ENCODE peak calls at places on chromosomes 6 and 20, in seven cellular contexts. X, P, B, U, G, C and Y are unnamed samples.

GRCh38 chr6:72653032-72653431 is 31.2 kb downstream of the KCNQ5 start:
- DNase-seq in X (no peak), B (no peak), P (no peak), U (no peak), C (no peak), G (no peak), Y (no peak)

GRCh38 chr20:37413354-37413753 is 67.4 kb downstream of the SRC start:
- DNase-seq in C (no peak), G (no peak), X (no peak), P (no peak), U (no peak), B (no peak), Y (no peak)

GRCh38 chr6:41922154-41922553 is 855 bp downstream of the BYSL start:
- DNase-seq in G (no peak), X (no peak), B (no peak), U (no peak), P (peak; percentile 39), C (no peak), Y (no peak)

GRCh38 chr6:89675949-89676753 is 37.6 kb upstream of the LYRM2 start:
- DNase-seq in X (no peak), B (peak; percentile 84), G (no peak), P (peak; percentile 23), C (no peak), U (no peak), Y (no peak)

GRCh38 chr6:166561766-166562165 is 24.7 kb downstream of the RAMACL start:
- DNase-seq in C (no peak), P (peak; percentile 76), X (no peak), U (no peak), G (no peak), B (peak; percentile 36), Y (no peak)

GRCh38 chr6:71482742-71483141 is 194.1 kb downstream of the OGFRL1 start:
- DNase-seq in B (no peak), X (no peak), C (no peak), G (no peak), U (no peak), P (no peak), Y (no peak)

GRCh38 chr20:54098044-54098443 is 27.6 kb upstream of the BCAS1 start:
- DNase-seq in X (no peak), U (no peak), B (no peak), P (no peak), G (no peak), C (no peak), Y (no peak)

GRCh38 chr6:55794136-55794812 is 81.1 kb downstream of the BMP5 start:
- DNase-seq in G (no peak), P (peak; percentile 69), X (no peak), C (no peak), U (no peak), B (peak; percentile 70), Y (no peak)

GRCh38 chr20:4086771-4087677 is 71.7 kb upstream of the RNF24 start:
- DNase-seq in B (no peak), C (no peak), G (peak; percentile 79), X (no peak), U (peak; percentile 28), P (no peak), Y (no peak)

GRCh38 chr6:78340755-78341154 is 526.6 kb upstream of the IRAK1BP1 start:
- DNase-seq in U (no peak), G (no peak), X (no peak), P (no peak), B (no peak), C (no peak), Y (no peak)

GRCh38 chr6:111841822-111842221 is 31.4 kb downstream of the FYN start:
- DNase-seq in X (no peak), C (no peak), P (no peak), B (peak; percentile 76), G (no peak), U (no peak), Y (no peak)

GRCh38 chr20:23586735-23587525 is 18.6 kb upstream of the CST9L start:
- DNase-seq in G (no peak), U (peak; percentile 27), C (peak; percentile 8), B (no peak), P (no peak), X (no peak), Y (no peak)

GRCh38 chr6:12290490-12290820 is 294 bp downstream of the EDN1 start:
- DNase-seq in G (no peak), C (no peak), P (no peak), X (no peak), B (no peak), U (no peak), Y (no peak)

GRCh38 chr20:14778096-14778495 is 440.7 kb upstream of the FLRT3 start:
- DNase-seq in B (no peak), P (no peak), U (no peak), C (peak; percentile 38), G (no peak), X (no peak), Y (no peak)

GRCh38 chr6:144566868-144567615 is 281.9 kb downstream of the UTRN start:
- DNase-seq in U (no peak), G (no peak), P (peak; percentile 28), C (no peak), X (no peak), B (no peak), Y (no peak)

GRCh38 chr6:164528539-164528938 is 780.9 kb downstream of the C6orf118 start:
- DNase-seq in U (no peak), X (no peak), P (no peak), B (no peak), C (no peak), G (no peak), Y (no peak)

GRCh38 chr6:112253842-112254816 is at the start of gene LAMA4:
- DNase-seq in U (peak; percentile 65), X (peak; percentile 32), P (peak; percentile 62), G (peak; percentile 68), C (no peak), B (peak; percentile 69), Y (peak; percentile 74)

GRCh38 chr20:45101333-45101850 is 465 bp upstream of the KCNS1 start:
- DNase-seq in P (no peak), U (no peak), G (no peak), X (no peak), C (no peak), B (no peak), Y (no peak)

DNA sequence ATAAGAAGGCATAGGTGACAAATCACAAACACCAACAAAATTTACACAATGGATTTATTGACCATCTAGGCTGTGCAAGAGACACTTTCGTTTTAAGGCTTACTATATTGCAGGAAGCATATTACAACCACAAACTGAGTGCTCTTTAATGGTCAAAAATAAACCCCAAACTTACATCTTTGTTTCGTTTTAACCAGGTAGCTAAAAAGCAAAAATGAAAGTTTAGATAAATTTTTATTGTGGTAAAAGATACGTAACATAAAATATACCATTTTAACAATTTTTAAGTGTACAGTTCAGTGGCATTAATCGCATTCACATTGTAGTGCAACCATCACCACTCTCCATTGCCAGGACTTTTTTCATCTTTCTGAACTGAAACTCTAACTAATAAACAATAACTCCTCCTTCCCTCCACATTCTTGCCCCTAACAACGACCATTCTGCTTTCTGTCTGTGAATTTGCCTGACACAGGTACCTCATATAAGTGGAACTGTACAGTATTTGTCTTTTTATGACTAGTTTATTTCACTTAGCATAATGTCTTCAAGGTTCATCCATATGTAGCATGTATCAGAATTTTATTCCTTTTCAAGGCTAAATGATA is 32.3 kb upstream of the DUSP22 start:
- DNase-seq in X (no peak), C (no peak), B (no peak), G (no peak), U (no peak), P (no peak), Y (no peak)
- H3K4ac ChIP-seq in X (no peak overlapping the region), C (no peak overlapping the region), B (no peak overlapping the region), G (no peak overlapping the region), U (no peak overlapping the region), P (no peak overlapping the region), Y (no peak overlapping the region)

GRCh38 chr6:103236923-103237322 is 1622.8 kb downstream of the HACE1 start:
- DNase-seq in C (no peak), P (no peak), B (no peak), G (peak; percentile 51), U (no peak), X (no peak), Y (no peak)

GRCh38 chr6:103231185-103231584 is 1628.5 kb downstream of the HACE1 start:
- DNase-seq in G (no peak), C (no peak), U (no peak), P (no peak), X (no peak), B (no peak), Y (no peak)
- H3K4ac ChIP-seq in G (no peak overlapping the region), C (no peak overlapping the region), U (no peak overlapping the region), P (no peak overlapping the region), X (no peak overlapping the region), B (no peak overlapping the region), Y (no peak overlapping the region)

DNA sequence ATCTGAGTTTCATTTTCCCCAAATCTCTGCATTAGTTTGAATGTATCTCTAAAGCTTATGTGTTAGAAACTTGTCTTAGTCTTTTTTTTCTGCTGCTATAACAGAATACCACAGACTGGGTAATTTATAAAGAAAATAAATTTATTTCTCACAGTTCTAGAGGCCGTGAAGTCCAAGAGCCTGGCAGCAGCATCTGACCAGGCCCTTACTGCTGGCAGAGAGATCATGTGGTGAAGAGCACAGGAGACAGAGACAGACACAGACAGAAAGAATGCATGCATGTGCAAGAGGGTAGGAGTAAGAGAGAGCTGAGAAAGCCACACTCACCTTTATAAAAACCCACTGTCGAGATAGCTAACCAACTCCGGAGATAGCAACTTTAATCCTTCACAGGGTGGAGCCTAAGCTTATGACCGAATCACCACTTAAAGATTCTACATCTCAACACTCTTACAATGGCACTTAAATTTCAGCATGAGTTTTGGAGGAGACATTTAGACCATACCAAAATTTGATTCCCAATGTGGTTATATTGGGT is 412.7 kb upstream of the SOX4 start:
- DNase-seq in B (no peak), C (no peak), P (no peak), G (no peak), U (no peak), X (no peak), Y (no peak)
- H3K4ac ChIP-seq in B (no peak overlapping the region), C (no peak overlapping the region), P (no peak overlapping the region), G (no peak overlapping the region), U (no peak overlapping the region), X (no peak overlapping the region), Y (no peak overlapping the region)

GRCh38 chr6:36779227-36779626 is 60.0 kb downstream of the CPNE5 start:
- DNase-seq in P (no peak), X (no peak), B (no peak), G (no peak), C (no peak), U (no peak), Y (no peak)

GRCh38 chr6:36780517-36781210 is 58.6 kb downstream of the CPNE5 start:
- DNase-seq in P (no peak), X (no peak), G (no peak), U (no peak), B (no peak), C (no peak), Y (no peak)

GRCh38 chr6:36784379-36784636 is 54.9 kb downstream of the CPNE5 start:
- DNase-seq in G (no peak), C (no peak), U (no peak), X (no peak), P (no peak), B (no peak), Y (no peak)

GRCh38 chr6:36783603-36784378 is 55.5 kb downstream of the CPNE5 start:
- DNase-seq in G (no peak), P (no peak), B (no peak), C (no peak), U (no peak), X (no peak), Y (no peak)

DNA sequence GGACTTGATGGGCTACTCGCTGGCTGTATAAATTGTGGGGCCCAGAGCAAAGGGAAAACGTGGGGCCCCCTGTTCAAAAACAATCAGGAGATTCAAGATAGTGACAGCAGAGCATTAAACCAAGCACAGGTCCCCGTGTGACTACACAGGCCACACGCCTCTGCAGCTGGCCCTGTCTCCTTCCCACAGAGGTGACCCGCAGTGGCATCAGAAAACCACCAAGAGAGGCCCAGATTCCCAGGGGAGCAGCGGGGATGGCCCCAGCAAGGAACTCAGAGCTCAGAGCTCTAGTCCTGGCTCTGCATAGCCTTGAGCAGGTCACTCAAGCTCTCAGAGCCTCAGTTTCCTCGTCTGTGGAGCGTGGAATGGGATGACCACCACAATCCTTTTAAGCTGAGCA is 57.6 kb downstream of the CPNE5 start:
- DNase-seq in G (no peak), X (no peak), U (no peak), C (no peak), P (peak; percentile 11), B (no peak), Y (no peak)
- H3K4ac ChIP-seq in G (no peak overlapping the region), X (no peak overlapping the region), U (no peak overlapping the region), C (no peak overlapping the region), P (no peak overlapping the region), B (no peak overlapping the region), Y (no peak overlapping the region)